ENCODE peak calls at places on chromosomes 5 and 9, in four cellular contexts. B is cerebellar cortex, Q is WTC11, J is GDM1. P is an unnamed sample.

GRCh38 chr5:123044926-123045617 is 8.5 kb upstream of the PPIC start:
- DNase-seq in B (no peak), Q (no peak), J (no peak), P (no peak)

GRCh38 chr5:150637245-150638052 is 3.0 kb upstream of the SYNPO start:
- DNase-seq in B (no peak), Q (no peak), J (no peak), P (no peak)

GRCh38 chr9:82423700-82424099 is 435.1 kb downstream of the SPATA31D1 start:
- DNase-seq in J (no peak), B (no peak), Q (no peak), P (no peak)

GRCh38 chr9:95048225-95049087 is 269.1 kb downstream of the FANCC start:
- DNase-seq in Q (peak; percentile 72), J (no peak), B (peak; percentile 44), P (peak; percentile 53)

GRCh38 chr5:171852255-171852681 is 66.7 kb downstream of the SMIM23 start:
- DNase-seq in J (no peak), Q (no peak), B (no peak), P (no peak)

GRCh38 chr9:114051706-114052105 is 26.4 kb downstream of the AMBP start:
- DNase-seq in B (no peak), Q (no peak), J (no peak), P (no peak)

GRCh38 chr9:86968258-86968920 is 21.1 kb upstream of the GAS1 start:
- DNase-seq in J (no peak), B (no peak), Q (no peak), P (no peak)

GRCh38 chr9:122029898-122030297 is 63.2 kb downstream of the TTLL11 start:
- DNase-seq in Q (no peak), J (no peak), B (no peak), P (no peak)

GRCh38 chr9:33852216-33852826 is 35.4 kb downstream of the UBE2R2 start:
- DNase-seq in J (no peak), Q (peak; percentile 38), B (peak; percentile 92), P (peak; percentile 71)

GRCh38 chr5:76337949-76338589 is 65.0 kb upstream of the IQGAP2 start:
- DNase-seq in J (peak; percentile 63), B (peak; percentile 84), Q (peak; percentile 67), P (peak; percentile 62)

GRCh38 chr9:5553211-5553610 is 42.9 kb downstream of the PDCD1LG2 start:
- DNase-seq in Q (no peak), J (no peak), B (no peak), P (no peak)

GRCh38 chr5:107289030-107289714 is 381.6 kb downstream of the EFNA5 start:
- DNase-seq in Q (no peak), J (no peak), B (no peak), P (peak; percentile 5)

GRCh38 chr5:103109277-103109676 is 10.7 kb downstream of the GIN1 start:
- DNase-seq in J (no peak), B (no peak), Q (no peak), P (no peak)

GRCh38 chr5:135079282-135079681 is 45.3 kb upstream of the PITX1 start:
- DNase-seq in Q (no peak), J (no peak), B (no peak), P (peak; percentile 2)

GRCh38 chr5:35859101-35859661 is 2.5 kb downstream of the IL7R start:
- DNase-seq in J (no peak), Q (no peak), B (no peak), P (no peak)

GRCh38 chr5:167642779-167643517 is 648.5 kb upstream of the WWC1 start:
- DNase-seq in B (no peak), J (no peak), Q (no peak), P (no peak)

GRCh38 chr5:176541338-176542134 is 4.3 kb upstream of the RNF44 start:
- DNase-seq in J (peak; percentile 85), Q (peak; percentile 81), B (peak; percentile 58), P (peak; percentile 85)

GRCh38 chr5:178383919-178384814 is 151.6 kb upstream of the PHYKPL start:
- DNase-seq in Q (peak; percentile 40), B (peak; percentile 60), J (no peak), P (no peak)

GRCh38 chr5:36417221-36417620 is 115.5 kb upstream of the RANBP3L start:
- DNase-seq in J (no peak), Q (no peak), B (no peak), P (no peak)

GRCh38 chr9:110099236-110099741 is 108.7 kb downstream of the C9orf152 start:
- DNase-seq in J (no peak), B (peak; percentile 48), Q (no peak), P (no peak)

GRCh38 chr9:37827483-37828165 is 27.0 kb downstream of the DCAF10 start:
- DNase-seq in J (no peak), Q (no peak), B (no peak), P (no peak)

GRCh38 chr9:69572611-69573010 is 99.6 kb downstream of the APBA1 start:
- DNase-seq in Q (no peak), J (no peak), B (no peak), P (no peak)

GRCh38 chr9:113603773-113604172 is 140.2 kb downstream of the RGS3 start:
- DNase-seq in B (no peak), Q (no peak), J (no peak), P (no peak)

GRCh38 chr5:42990892-42991291 is 49.2 kb downstream of the ANXA2R start:
- DNase-seq in J (no peak), B (no peak), Q (no peak), P (no peak)

GRCh38 chr5:59711316-59711715 is 182.2 kb downstream of the PDE4D start:
- DNase-seq in B (no peak), J (no peak), Q (no peak), P (no peak)

GRCh38 chr5:125045647-125046046 is 299.2 kb upstream of the ZNF608 start:
- DNase-seq in J (no peak), B (no peak), Q (no peak), P (no peak)

GRCh38 chr9:1053848-1054365 is 3.8 kb downstream of the DMRT2 start:
- DNase-seq in J (no peak), Q (no peak), B (no peak), P (no peak)

GRCh38 chr5:17837757-17838156 is 203.5 kb downstream of the TAF11L14 start:
- DNase-seq in Q (no peak), B (no peak), J (no peak), P (no peak)

GRCh38 chr5:60652206-60652605 is 47.8 kb downstream of the DEPDC1B start:
- DNase-seq in B (no peak), Q (no peak), J (no peak), P (no peak)

GRCh38 chr5:158856295-158856694 is 243.4 kb downstream of the EBF1 start:
- DNase-seq in J (no peak), Q (no peak), B (no peak), P (no peak)

GRCh38 chr5:34487202-34487879 is 168.8 kb upstream of the RAI14 start:
- DNase-seq in J (no peak), B (no peak), Q (no peak), P (no peak)

GRCh38 chr5:61866930-61867329 is 439.1 kb upstream of the KIF2A start:
- DNase-seq in Q (no peak), B (no peak), J (no peak), P (no peak)

P was measured in activated naive CD4-positive, alpha-beta T cell treated with anti-CD3 and anti-CD28 coated beads for 36 hours.